ENCODE peak calls at places on chromosomes 11 and 22, in five cellular contexts. One of them, this sample, is unnamed.

GRCh38 chr11:2276999-2277328 is 6.6 kb upstream of the ASCL2 start:
- DNase-seq in OCI-LY7: no peak
- DNase-seq in thoracic aorta: no peak
- DNase-seq in AG04450: no peak
- DNase-seq in endothelial cell: no peak
- DNase-seq in this sample: no peak

GRCh38 chr22:40552070-40552469 is 84.4 kb downstream of the MRTFA start:
- DNase-seq in OCI-LY7: no peak
- DNase-seq in AG04450: no peak
- DNase-seq in thoracic aorta: no peak
- DNase-seq in endothelial cell: no peak
- DNase-seq in this sample: no peak

GRCh38 chr22:33142282-33142681 is 84.1 kb upstream of the SYN3 start:
- DNase-seq in OCI-LY7: no peak
- DNase-seq in endothelial cell: no peak
- DNase-seq in AG04450: no peak
- DNase-seq in thoracic aorta: no peak
- DNase-seq in this sample: no peak

GRCh38 chr11:1202776-1203504 is 19.9 kb upstream of the MUC5B start:
- DNase-seq in thoracic aorta: no peak
- DNase-seq in OCI-LY7: peak
- DNase-seq in AG04450: no peak
- DNase-seq in endothelial cell: peak
- DNase-seq in this sample: no peak

GRCh38 chr11:63768232-63769043 is at the start of gene ZFTA:
- DNase-seq in endothelial cell: peak
- DNase-seq in OCI-LY7: peak
- DNase-seq in thoracic aorta: no peak
- DNase-seq in AG04450: no peak
- DNase-seq in this sample: no peak

GRCh38 chr11:121494355-121495099 is 41.8 kb upstream of the SORL1-AS1 start:
- DNase-seq in endothelial cell: no peak
- DNase-seq in AG04450: no peak
- DNase-seq in thoracic aorta: no peak
- DNase-seq in OCI-LY7: peak
- DNase-seq in this sample: peak

GRCh38 chr11:25702417-25702816 is 629.5 kb upstream of the ANO3 start:
- DNase-seq in thoracic aorta: no peak
- DNase-seq in endothelial cell: no peak
- DNase-seq in AG04450: no peak
- DNase-seq in OCI-LY7: no peak
- DNase-seq in this sample: no peak

GRCh38 chr11:12056112-12056511 is 47.7 kb upstream of the DKK3 start:
- DNase-seq in thoracic aorta: no peak
- DNase-seq in endothelial cell: no peak
- DNase-seq in OCI-LY7: no peak
- DNase-seq in AG04450: no peak
- DNase-seq in this sample: no peak

GRCh38 chr11:70558651-70559050 is 160.3 kb downstream of the CTTN start:
- DNase-seq in thoracic aorta: no peak
- DNase-seq in endothelial cell: no peak
- DNase-seq in OCI-LY7: no peak
- DNase-seq in AG04450: no peak
- DNase-seq in this sample: no peak

GRCh38 chr22:18013436-18013835 is 10.9 kb downstream of the MICAL3 start:
- DNase-seq in OCI-LY7: no peak
- DNase-seq in AG04450: no peak
- DNase-seq in endothelial cell: no peak
- DNase-seq in thoracic aorta: no peak
- DNase-seq in this sample: no peak

GRCh38 chr11:44303401-44303938 is 6.5 kb downstream of the ALX4 start:
- DNase-seq in endothelial cell: no peak
- DNase-seq in thoracic aorta: no peak
- DNase-seq in AG04450: no peak
- DNase-seq in OCI-LY7: no peak
- DNase-seq in this sample: no peak

GRCh38 chr11:44972746-44973435 is 22.2 kb upstream of the TP53I11 start:
- DNase-seq in AG04450: no peak
- DNase-seq in endothelial cell: no peak
- DNase-seq in OCI-LY7: no peak
- DNase-seq in thoracic aorta: no peak
- DNase-seq in this sample: no peak

GRCh38 chr11:124917115-124917637 is 1.9 kb upstream of the HEPN1 start:
- DNase-seq in AG04450: peak
- DNase-seq in endothelial cell: no peak
- DNase-seq in thoracic aorta: no peak
- DNase-seq in OCI-LY7: no peak
- DNase-seq in this sample: no peak

GRCh38 chr11:44733877-44734276 is 7.1 kb downstream of the TSPAN18 start:
- DNase-seq in OCI-LY7: no peak
- DNase-seq in endothelial cell: no peak
- DNase-seq in AG04450: no peak
- DNase-seq in thoracic aorta: no peak
- DNase-seq in this sample: no peak

GRCh38 chr11:73379189-73379880 is 3.1 kb downstream of the RELT start:
- DNase-seq in endothelial cell: no peak
- DNase-seq in AG04450: no peak
- DNase-seq in OCI-LY7: no peak
- DNase-seq in thoracic aorta: no peak
- DNase-seq in this sample: no peak

GRCh38 chr11:118975771-118976709 is 4.5 kb downstream of the FOXR1 start:
- DNase-seq in thoracic aorta: no peak
- DNase-seq in endothelial cell: no peak
- DNase-seq in AG04450: no peak
- DNase-seq in OCI-LY7: no peak
- DNase-seq in this sample: no peak

GRCh38 chr11:11382858-11383532 is 29.9 kb upstream of the CSNK2A3 start:
- DNase-seq in endothelial cell: no peak
- DNase-seq in thoracic aorta: no peak
- DNase-seq in AG04450: no peak
- DNase-seq in OCI-LY7: no peak
- DNase-seq in this sample: no peak

GRCh38 chr11:115659061-115659963 is 155.1 kb upstream of the CADM1 start:
- DNase-seq in OCI-LY7: no peak
- DNase-seq in AG04450: no peak
- DNase-seq in thoracic aorta: no peak
- DNase-seq in endothelial cell: peak
- DNase-seq in this sample: no peak

GRCh38 chr11:57054782-57055181 is 66.1 kb downstream of the OR5AK2 start:
- DNase-seq in OCI-LY7: no peak
- DNase-seq in thoracic aorta: no peak
- DNase-seq in endothelial cell: no peak
- DNase-seq in AG04450: no peak
- DNase-seq in this sample: no peak

GRCh38 chr11:109432105-109432504 is 10.1 kb downstream of the C11orf87 start:
- DNase-seq in thoracic aorta: no peak
- DNase-seq in endothelial cell: no peak
- DNase-seq in OCI-LY7: no peak
- DNase-seq in AG04450: no peak
- DNase-seq in this sample: no peak

GRCh38 chr11:117820071-117820470 is 4.5 kb downstream of the FXYD2 start:
- DNase-seq in endothelial cell: no peak
- DNase-seq in AG04450: no peak
- DNase-seq in thoracic aorta: no peak
- DNase-seq in OCI-LY7: no peak
- DNase-seq in this sample: no peak

GRCh38 chr22:27755521-27756211 is 45.9 kb downstream of the MN1 start:
- DNase-seq in thoracic aorta: no peak
- DNase-seq in AG04450: no peak
- DNase-seq in OCI-LY7: no peak
- DNase-seq in endothelial cell: no peak
- DNase-seq in this sample: no peak

GRCh38 chr22:23182289-23183106 is 2.2 kb downstream of the BCR start:
- DNase-seq in OCI-LY7: peak
- DNase-seq in thoracic aorta: no peak
- DNase-seq in endothelial cell: no peak
- DNase-seq in AG04450: no peak
- DNase-seq in this sample: no peak

GRCh38 chr11:10511046-10511711 is 29.8 kb downstream of the RNF141 start:
- DNase-seq in endothelial cell: no peak
- DNase-seq in thoracic aorta: no peak
- DNase-seq in OCI-LY7: no peak
- DNase-seq in AG04450: no peak
- DNase-seq in this sample: no peak

GRCh38 chr22:40728731-40729189 is 49.5 kb downstream of the MCHR1 start:
- DNase-seq in thoracic aorta: no peak
- DNase-seq in AG04450: no peak
- DNase-seq in endothelial cell: no peak
- DNase-seq in OCI-LY7: peak
- DNase-seq in this sample: no peak

GRCh38 chr11:131455843-131456704 is 85.7 kb downstream of the NTM start:
- DNase-seq in endothelial cell: no peak
- DNase-seq in thoracic aorta: no peak
- DNase-seq in AG04450: no peak
- DNase-seq in OCI-LY7: no peak
- DNase-seq in this sample: no peak

GRCh38 chr11:124800226-124800929 is at the start of gene MSANTD2:
- DNase-seq in endothelial cell: peak
- DNase-seq in OCI-LY7: peak
- DNase-seq in AG04450: peak
- DNase-seq in thoracic aorta: peak
- DNase-seq in this sample: no peak

GRCh38 chr22:50562523-50563409 is at the start of gene SYCE3:
- DNase-seq in thoracic aorta: peak
- DNase-seq in AG04450: peak
- DNase-seq in endothelial cell: peak
- DNase-seq in OCI-LY7: peak
- DNase-seq in this sample: peak

GRCh38 chr11:876550-876949 is 33.9 kb downstream of the TSPAN4 start:
- DNase-seq in AG04450: no peak
- DNase-seq in OCI-LY7: no peak
- DNase-seq in thoracic aorta: no peak
- DNase-seq in endothelial cell: no peak
- DNase-seq in this sample: no peak

GRCh38 chr11:17772704-17773600 is 38.4 kb downstream of the KCNC1 start:
- DNase-seq in OCI-LY7: no peak
- DNase-seq in AG04450: no peak
- DNase-seq in endothelial cell: no peak
- DNase-seq in thoracic aorta: no peak
- DNase-seq in this sample: no peak

GRCh38 chr22:44455151-44455962 is 42.7 kb downstream of the RTL6 start:
- DNase-seq in thoracic aorta: no peak
- DNase-seq in AG04450: no peak
- DNase-seq in OCI-LY7: peak
- DNase-seq in endothelial cell: no peak
- DNase-seq in this sample: peak

GRCh38 chr22:29054251-29054767 is 7.3 kb downstream of the C22orf31 start:
- DNase-seq in AG04450: no peak
- DNase-seq in thoracic aorta: no peak
- DNase-seq in endothelial cell: no peak
- DNase-seq in OCI-LY7: no peak
- DNase-seq in this sample: no peak

GRCh38 chr22:29050457-29050856 is 11.2 kb downstream of the C22orf31 start:
- DNase-seq in AG04450: no peak
- DNase-seq in thoracic aorta: no peak
- DNase-seq in OCI-LY7: no peak
- DNase-seq in endothelial cell: no peak
- DNase-seq in this sample: no peak

GRCh38 chr22:29048822-29049654 is 12.6 kb downstream of the C22orf31 start:
- DNase-seq in OCI-LY7: no peak
- DNase-seq in endothelial cell: no peak
- DNase-seq in AG04450: no peak
- DNase-seq in thoracic aorta: no peak
- DNase-seq in this sample: no peak

GRCh38 chr22:29053048-29053702 is 8.5 kb downstream of the C22orf31 start:
- DNase-seq in thoracic aorta: no peak
- DNase-seq in AG04450: no peak
- DNase-seq in OCI-LY7: no peak
- DNase-seq in endothelial cell: no peak
- DNase-seq in this sample: no peak

GRCh38 chr22:29049655-29050263 is 11.9 kb downstream of the C22orf31 start:
- DNase-seq in thoracic aorta: no peak
- DNase-seq in AG04450: no peak
- DNase-seq in OCI-LY7: no peak
- DNase-seq in endothelial cell: no peak
- DNase-seq in this sample: no peak
- TF ChIP-seq CTCF in thoracic aorta: no peak
- TF ChIP-seq CTCF in AG04450: no peak
- TF ChIP-seq CTCF in OCI-LY7: no peak
- TF ChIP-seq CTCF in endothelial cell: no peak
- TF ChIP-seq CTCF in this sample: no peak

GRCh38 chr22:25131198-25131887 is 68.3 kb upstream of the CRYBB3 start:
- DNase-seq in thoracic aorta: no peak
- DNase-seq in OCI-LY7: no peak
- DNase-seq in endothelial cell: no peak
- DNase-seq in AG04450: no peak
- DNase-seq in this sample: no peak
- TF ChIP-seq CTCF in thoracic aorta: no peak
- TF ChIP-seq CTCF in OCI-LY7: no peak
- TF ChIP-seq CTCF in endothelial cell: no peak
- TF ChIP-seq CTCF in AG04450: no peak
- TF ChIP-seq CTCF in this sample: no peak

DNA sequence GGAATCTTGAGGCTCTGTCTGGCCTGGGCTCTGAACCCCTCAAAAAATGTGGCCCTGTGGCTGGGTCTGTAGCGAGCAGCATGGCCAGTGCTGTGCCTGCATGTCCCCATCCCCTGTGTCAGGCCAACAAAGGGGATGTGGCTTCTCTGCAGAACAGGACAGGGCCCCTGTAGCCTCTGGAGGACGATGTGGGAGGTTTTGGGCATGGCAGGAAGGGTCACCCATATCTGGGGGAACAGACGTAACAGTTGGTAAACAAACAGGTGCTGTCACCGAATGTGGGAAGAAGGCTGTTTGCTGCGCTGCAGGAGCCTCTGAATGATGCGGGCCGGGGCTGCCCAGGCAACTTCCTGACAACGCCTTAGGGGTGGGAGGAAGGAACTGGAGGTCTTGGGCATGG is 35.0 kb downstream of the LRP5 start:
- DNase-seq in OCI-LY7: no peak
- DNase-seq in thoracic aorta: no peak
- DNase-seq in endothelial cell: no peak
- DNase-seq in AG04450: no peak
- DNase-seq in this sample: no peak
- TF ChIP-seq CTCF in OCI-LY7: no peak
- TF ChIP-seq CTCF in thoracic aorta: no peak
- TF ChIP-seq CTCF in endothelial cell: no peak
- TF ChIP-seq CTCF in AG04450: no peak
- TF ChIP-seq CTCF in this sample: no peak

GRCh38 chr11:120079750-120080610 is 57.9 kb downstream of the TRIM29 start:
- DNase-seq in AG04450: no peak
- DNase-seq in OCI-LY7: peak
- DNase-seq in endothelial cell: peak
- DNase-seq in thoracic aorta: no peak
- DNase-seq in this sample: no peak
- TF ChIP-seq CTCF in AG04450: peak
- TF ChIP-seq CTCF in OCI-LY7: peak
- TF ChIP-seq CTCF in endothelial cell: peak
- TF ChIP-seq CTCF in thoracic aorta: peak
- TF ChIP-seq CTCF in this sample: peak

GRCh38 chr11:80724366-80724765 is 1283.5 kb upstream of the TENM4 start:
- DNase-seq in thoracic aorta: no peak
- DNase-seq in endothelial cell: no peak
- DNase-seq in AG04450: no peak
- DNase-seq in OCI-LY7: no peak
- DNase-seq in this sample: no peak

GRCh38 chr11:80722616-80723015 is 1281.8 kb upstream of the TENM4 start:
- DNase-seq in AG04450: no peak
- DNase-seq in OCI-LY7: no peak
- DNase-seq in endothelial cell: no peak
- DNase-seq in thoracic aorta: no peak
- DNase-seq in this sample: no peak

GRCh38 chr11:80726236-80726635 is 1285.4 kb upstream of the TENM4 start:
- DNase-seq in OCI-LY7: no peak
- DNase-seq in endothelial cell: no peak
- DNase-seq in AG04450: no peak
- DNase-seq in thoracic aorta: no peak
- DNase-seq in this sample: no peak

GRCh38 chr11:80727315-80727714 is 1286.5 kb upstream of the TENM4 start:
- DNase-seq in thoracic aorta: no peak
- DNase-seq in OCI-LY7: no peak
- DNase-seq in endothelial cell: peak
- DNase-seq in AG04450: no peak
- DNase-seq in this sample: peak
- TF ChIP-seq CTCF in thoracic aorta: no peak
- TF ChIP-seq CTCF in OCI-LY7: peak
- TF ChIP-seq CTCF in endothelial cell: peak
- TF ChIP-seq CTCF in AG04450: peak
- TF ChIP-seq CTCF in this sample: peak

This sample was measured in GM12864.